ENCODE peak calls at places on chromosomes 6 and 20, in five cellular contexts. One of them, this sample, is unnamed.

GRCh38 chr6:132316970-132317369 is 84.3 kb downstream of the MOXD1 start:
- DNase-seq in foreskin fibroblast: no peak
- DNase-seq in progenitor cell of endocrine pancreas: no peak
- DNase-seq in C1 segment of cervical spinal cord: no peak
- DNase-seq in cardiac fibroblast: no peak
- DNase-seq in this sample: no peak

GRCh38 chr20:19628570-19629134 is 129.4 kb upstream of the RIN2 start:
- DNase-seq in foreskin fibroblast: peak; percentile 72
- DNase-seq in progenitor cell of endocrine pancreas: peak; percentile 59
- DNase-seq in C1 segment of cervical spinal cord: no peak
- DNase-seq in cardiac fibroblast: peak; percentile 77
- DNase-seq in this sample: peak; percentile 45

GRCh38 chr6:116545661-116546060 is at the start of gene TRAPPC3L:
- DNase-seq in foreskin fibroblast: peak; percentile 68
- DNase-seq in progenitor cell of endocrine pancreas: no peak
- DNase-seq in C1 segment of cervical spinal cord: no peak
- DNase-seq in cardiac fibroblast: no peak
- DNase-seq in this sample: no peak

GRCh38 chr6:1587546-1587945 is 22.2 kb upstream of the FOXC1 start:
- DNase-seq in foreskin fibroblast: no peak
- DNase-seq in progenitor cell of endocrine pancreas: no peak
- DNase-seq in C1 segment of cervical spinal cord: no peak
- DNase-seq in cardiac fibroblast: no peak
- DNase-seq in this sample: no peak

GRCh38 chr6:56335733-56336132 is 88.4 kb upstream of the COL21A1 start:
- DNase-seq in foreskin fibroblast: peak; percentile 91
- DNase-seq in progenitor cell of endocrine pancreas: no peak
- DNase-seq in C1 segment of cervical spinal cord: no peak
- DNase-seq in cardiac fibroblast: peak; percentile 97
- DNase-seq in this sample: peak; percentile 92

GRCh38 chr20:14775778-14776177 is 438.4 kb upstream of the FLRT3 start:
- DNase-seq in foreskin fibroblast: peak; percentile 93
- DNase-seq in progenitor cell of endocrine pancreas: no peak
- DNase-seq in C1 segment of cervical spinal cord: no peak
- DNase-seq in cardiac fibroblast: peak; percentile 5
- DNase-seq in this sample: no peak

GRCh38 chr6:163876391-163876790 is 461.9 kb downstream of the QKI start:
- DNase-seq in foreskin fibroblast: peak; percentile 4
- DNase-seq in progenitor cell of endocrine pancreas: no peak
- DNase-seq in C1 segment of cervical spinal cord: no peak
- DNase-seq in cardiac fibroblast: no peak
- DNase-seq in this sample: no peak

GRCh38 chr20:34112600-34113061 is 588 bp upstream of the EIF2S2 start:
- DNase-seq in foreskin fibroblast: peak; percentile 55
- DNase-seq in progenitor cell of endocrine pancreas: peak; percentile 30
- DNase-seq in C1 segment of cervical spinal cord: peak; percentile 49
- DNase-seq in cardiac fibroblast: peak; percentile 62
- DNase-seq in this sample: peak; percentile 13

GRCh38 chr20:47159166-47159565 is 197.3 kb downstream of the ZMYND8 start:
- DNase-seq in foreskin fibroblast: no peak
- DNase-seq in progenitor cell of endocrine pancreas: no peak
- DNase-seq in C1 segment of cervical spinal cord: no peak
- DNase-seq in cardiac fibroblast: no peak
- DNase-seq in this sample: no peak

GRCh38 chr20:47181056-47181862 is 175.2 kb downstream of the ZMYND8 start:
- DNase-seq in foreskin fibroblast: peak; percentile 86
- DNase-seq in progenitor cell of endocrine pancreas: no peak
- DNase-seq in C1 segment of cervical spinal cord: no peak
- DNase-seq in cardiac fibroblast: peak; percentile 89
- DNase-seq in this sample: peak; percentile 86

GRCh38 chr6:137879301-137879700 is 12.2 kb downstream of the TNFAIP3 start:
- DNase-seq in foreskin fibroblast: no peak
- DNase-seq in progenitor cell of endocrine pancreas: no peak
- DNase-seq in C1 segment of cervical spinal cord: no peak
- DNase-seq in cardiac fibroblast: no peak
- DNase-seq in this sample: no peak

GRCh38 chr6:2220154-2220553 is 25.3 kb downstream of the GMDS start:
- DNase-seq in foreskin fibroblast: no peak
- DNase-seq in progenitor cell of endocrine pancreas: no peak
- DNase-seq in C1 segment of cervical spinal cord: no peak
- DNase-seq in cardiac fibroblast: no peak
- DNase-seq in this sample: no peak

GRCh38 chr20:2602746-2603145 is 49.7 kb upstream of the NOP56 start:
- DNase-seq in foreskin fibroblast: no peak
- DNase-seq in progenitor cell of endocrine pancreas: no peak
- DNase-seq in C1 segment of cervical spinal cord: no peak
- DNase-seq in cardiac fibroblast: no peak
- DNase-seq in this sample: no peak

GRCh38 chr6:37134622-37135191 is 35.2 kb upstream of the PIM1 start:
- DNase-seq in foreskin fibroblast: peak; percentile 97
- DNase-seq in progenitor cell of endocrine pancreas: no peak
- DNase-seq in C1 segment of cervical spinal cord: no peak
- DNase-seq in cardiac fibroblast: peak; percentile 98
- DNase-seq in this sample: peak; percentile 99

GRCh38 chr6:44439270-44440045 is 52.0 kb downstream of the CDC5L start:
- DNase-seq in foreskin fibroblast: peak; percentile 76
- DNase-seq in progenitor cell of endocrine pancreas: no peak
- DNase-seq in C1 segment of cervical spinal cord: no peak
- DNase-seq in cardiac fibroblast: peak; percentile 89
- DNase-seq in this sample: peak; percentile 81

GRCh38 chr20:6765469-6766058 is 1.9 kb upstream of the BMP2 start:
- DNase-seq in foreskin fibroblast: peak; percentile 72
- DNase-seq in progenitor cell of endocrine pancreas: no peak
- DNase-seq in C1 segment of cervical spinal cord: no peak
- DNase-seq in cardiac fibroblast: peak; percentile 85
- DNase-seq in this sample: peak; percentile 66

GRCh38 chr6:118770112-118770788 is 118.9 kb upstream of the CEP85L start:
- DNase-seq in foreskin fibroblast: peak; percentile 6
- DNase-seq in progenitor cell of endocrine pancreas: no peak
- DNase-seq in C1 segment of cervical spinal cord: no peak
- DNase-seq in cardiac fibroblast: no peak
- DNase-seq in this sample: no peak

GRCh38 chr6:72425003-72425681 is 196.7 kb upstream of the KCNQ5 start:
- DNase-seq in foreskin fibroblast: peak; percentile 95
- DNase-seq in progenitor cell of endocrine pancreas: no peak
- DNase-seq in C1 segment of cervical spinal cord: no peak
- DNase-seq in cardiac fibroblast: peak; percentile 78
- DNase-seq in this sample: peak; percentile 96

GRCh38 chr20:15100506-15101160 is 763.2 kb upstream of the FLRT3 start:
- DNase-seq in foreskin fibroblast: peak; percentile 5
- DNase-seq in progenitor cell of endocrine pancreas: no peak
- DNase-seq in C1 segment of cervical spinal cord: no peak
- DNase-seq in cardiac fibroblast: no peak
- DNase-seq in this sample: no peak

GRCh38 chr6:12408752-12409151 is 118.6 kb downstream of the EDN1 start:
- DNase-seq in foreskin fibroblast: no peak
- DNase-seq in progenitor cell of endocrine pancreas: no peak
- DNase-seq in C1 segment of cervical spinal cord: no peak
- DNase-seq in cardiac fibroblast: no peak
- DNase-seq in this sample: no peak

GRCh38 chr6:90169328-90169886 is 127.2 kb downstream of the BACH2 start:
- DNase-seq in foreskin fibroblast: no peak
- DNase-seq in progenitor cell of endocrine pancreas: no peak
- DNase-seq in C1 segment of cervical spinal cord: no peak
- DNase-seq in cardiac fibroblast: no peak
- DNase-seq in this sample: no peak

GRCh38 chr6:14194483-14194882 is 76.9 kb downstream of the CD83 start:
- DNase-seq in foreskin fibroblast: no peak
- DNase-seq in progenitor cell of endocrine pancreas: no peak
- DNase-seq in C1 segment of cervical spinal cord: no peak
- DNase-seq in cardiac fibroblast: no peak
- DNase-seq in this sample: no peak

GRCh38 chr6:81241126-81241525 is 511.4 kb downstream of the TENT5A start:
- DNase-seq in foreskin fibroblast: peak; percentile 17
- DNase-seq in progenitor cell of endocrine pancreas: no peak
- DNase-seq in C1 segment of cervical spinal cord: no peak
- DNase-seq in cardiac fibroblast: no peak
- DNase-seq in this sample: peak; percentile 13

GRCh38 chr20:44827401-44827800 is 17.1 kb upstream of the RIMS4 start:
- DNase-seq in foreskin fibroblast: no peak
- DNase-seq in progenitor cell of endocrine pancreas: no peak
- DNase-seq in C1 segment of cervical spinal cord: no peak
- DNase-seq in cardiac fibroblast: no peak
- DNase-seq in this sample: no peak

GRCh38 chr6:4256969-4257368 is 121.6 kb upstream of the ECI2 start:
- DNase-seq in foreskin fibroblast: no peak
- DNase-seq in progenitor cell of endocrine pancreas: no peak
- DNase-seq in C1 segment of cervical spinal cord: no peak
- DNase-seq in cardiac fibroblast: peak; percentile 39
- DNase-seq in this sample: no peak

GRCh38 chr6:38853236-38853635 is 138.1 kb downstream of the DNAH8 start:
- DNase-seq in foreskin fibroblast: no peak
- DNase-seq in progenitor cell of endocrine pancreas: no peak
- DNase-seq in C1 segment of cervical spinal cord: no peak
- DNase-seq in cardiac fibroblast: no peak
- DNase-seq in this sample: no peak

GRCh38 chr20:50017160-50017559 is 34.4 kb downstream of the SNAI1 start:
- DNase-seq in foreskin fibroblast: no peak
- DNase-seq in progenitor cell of endocrine pancreas: no peak
- DNase-seq in C1 segment of cervical spinal cord: no peak
- DNase-seq in cardiac fibroblast: no peak
- DNase-seq in this sample: no peak

GRCh38 chr6:35475573-35475972 is 7.4 kb downstream of the RPL10A start:
- DNase-seq in foreskin fibroblast: no peak
- DNase-seq in progenitor cell of endocrine pancreas: no peak
- DNase-seq in C1 segment of cervical spinal cord: no peak
- DNase-seq in cardiac fibroblast: no peak
- DNase-seq in this sample: no peak

GRCh38 chr6:363291-363690 is 28.3 kb upstream of the IRF4 start:
- DNase-seq in foreskin fibroblast: no peak
- DNase-seq in progenitor cell of endocrine pancreas: no peak
- DNase-seq in C1 segment of cervical spinal cord: no peak
- DNase-seq in cardiac fibroblast: no peak
- DNase-seq in this sample: no peak

GRCh38 chr6:145189836-145190235 is 545.5 kb downstream of the EPM2A start:
- DNase-seq in foreskin fibroblast: no peak
- DNase-seq in progenitor cell of endocrine pancreas: no peak
- DNase-seq in C1 segment of cervical spinal cord: no peak
- DNase-seq in cardiac fibroblast: no peak
- DNase-seq in this sample: no peak

GRCh38 chr6:84428300-84428907 is 201.0 kb upstream of the CEP162 start:
- DNase-seq in foreskin fibroblast: peak; percentile 86
- DNase-seq in progenitor cell of endocrine pancreas: peak; percentile 43
- DNase-seq in C1 segment of cervical spinal cord: no peak
- DNase-seq in cardiac fibroblast: peak; percentile 80
- DNase-seq in this sample: peak; percentile 53

GRCh38 chr6:49909508-49910047 is 43.2 kb upstream of the CRISP1 start:
- DNase-seq in foreskin fibroblast: no peak
- DNase-seq in progenitor cell of endocrine pancreas: no peak
- DNase-seq in C1 segment of cervical spinal cord: no peak
- DNase-seq in cardiac fibroblast: no peak
- DNase-seq in this sample: no peak

GRCh38 chr20:45873409-45874116 is 7.5 kb upstream of the ZSWIM1 start:
- DNase-seq in foreskin fibroblast: no peak
- DNase-seq in progenitor cell of endocrine pancreas: no peak
- DNase-seq in C1 segment of cervical spinal cord: no peak
- DNase-seq in cardiac fibroblast: no peak
- DNase-seq in this sample: peak; percentile 66

GRCh38 chr6:41625442-41625841 is 12.8 kb upstream of the MDFI start:
- DNase-seq in foreskin fibroblast: no peak
- DNase-seq in progenitor cell of endocrine pancreas: no peak
- DNase-seq in C1 segment of cervical spinal cord: no peak
- DNase-seq in cardiac fibroblast: no peak
- DNase-seq in this sample: no peak